ENCODE peak calls at places on chromosomes 5 and 9, in five cellular contexts. T is A549, J is stomach, S is upper lobe of left lung, F is SK-N-SH. B is an unnamed sample.

GRCh38 chr9:13013976-13014375 is 239.2 kb downstream of the LURAP1L start:
- DNase-seq in T (no peak), S (no peak), J (no peak), F (no peak), B (no peak)

GRCh38 chr5:55427157-55427556 is 107.6 kb downstream of the PLPP1 start:
- DNase-seq in T (no peak), J (peak), F (peak), S (no peak), B (no peak)

GRCh38 chr5:138468966-138469539 is 3.8 kb downstream of the EGR1 start:
- DNase-seq in S (no peak), F (no peak), T (no peak), J (peak), B (no peak)

GRCh38 chr5:30605693-30606268 is 587.7 kb upstream of the CDH6 start:
- DNase-seq in J (no peak), F (no peak), T (no peak), S (no peak), B (no peak)

GRCh38 chr5:180910735-180911134 is 11.8 kb downstream of the BTNL8 start:
- DNase-seq in J (no peak), T (no peak), S (no peak), F (no peak), B (no peak)

GRCh38 chr5:60415443-60415842 is 284.5 kb downstream of the DEPDC1B start:
- DNase-seq in J (no peak), S (no peak), F (no peak), T (no peak), B (no peak)

GRCh38 chr5:168853972-168854371 is 274.8 kb upstream of the PANK3 start:
- DNase-seq in F (no peak), S (no peak), J (no peak), T (no peak), B (no peak)

GRCh38 chr9:107807183-107807582 is 317.6 kb upstream of the KLF4 start:
- DNase-seq in J (no peak), T (peak), S (no peak), F (no peak), B (no peak)

GRCh38 chr5:12217039-12217438 is 312.8 kb upstream of the CTNND2 start:
- DNase-seq in J (no peak), F (no peak), S (no peak), T (no peak), B (no peak)

GRCh38 chr5:134555889-134556311 is 30.4 kb downstream of the JADE2 start:
- DNase-seq in T (peak), S (peak), F (peak), J (peak), B (peak)

GRCh38 chr5:4924581-4924980 is 215.5 kb upstream of the ADAMTS16 start:
- DNase-seq in S (no peak), T (no peak), J (no peak), F (no peak), B (no peak)

GRCh38 chr5:110063640-110064592 is 374.2 kb downstream of the MAN2A1 start:
- DNase-seq in J (no peak), T (no peak), S (no peak), F (no peak), B (no peak)

GRCh38 chr5:95930541-95930940 is 31.1 kb downstream of the ELL2 start:
- DNase-seq in S (no peak), T (no peak), F (no peak), J (no peak), B (no peak)

GRCh38 chr5:3854069-3854741 is 258.6 kb downstream of the IRX1 start:
- DNase-seq in T (no peak), F (peak), S (no peak), J (no peak), B (no peak)

GRCh38 chr5:131976414-131977211 is 31.1 kb upstream of the MEIKIN start:
- DNase-seq in J (peak), S (no peak), F (no peak), T (no peak), B (no peak)

GRCh38 chr9:134855231-134855899 is 25.2 kb upstream of the FCN2 start:
- DNase-seq in T (no peak), F (no peak), S (peak), J (no peak), B (no peak)

GRCh38 chr5:72355706-72356299 is 35.6 kb downstream of the PTCD2 start:
- DNase-seq in T (peak), J (no peak), S (no peak), F (peak), B (peak)

GRCh38 chr5:175692996-175693700 is 35.3 kb downstream of the HRH2 start:
- DNase-seq in J (no peak), T (no peak), S (peak), F (no peak), B (no peak)

GRCh38 chr9:132824151-132824550 is 53.9 kb downstream of the AK8 start:
- DNase-seq in S (no peak), F (no peak), J (no peak), T (no peak), B (no peak)

GRCh38 chr5:136453986-136454758 is 88.8 kb upstream of the TRPC7 start:
- DNase-seq in J (no peak), F (no peak), T (no peak), S (no peak), B (no peak)

GRCh38 chr9:133774799-133775198 is 36.6 kb upstream of the SARDH start:
- DNase-seq in T (no peak), F (no peak), J (no peak), S (no peak), B (no peak)

GRCh38 chr5:3391210-3391609 is 204.4 kb upstream of the IRX1 start:
- DNase-seq in S (no peak), F (no peak), J (no peak), T (no peak), B (no peak)

GRCh38 chr5:91136271-91136670 is 246.8 kb downstream of the ARRDC3 start:
- DNase-seq in J (no peak), F (no peak), S (no peak), T (peak), B (no peak)

GRCh38 chr9:123453904-123454321 is 97.9 kb downstream of the CRB2 start:
- DNase-seq in T (no peak), S (no peak), J (peak), F (no peak), B (no peak)

GRCh38 chr5:176653401-176653800 is 6.1 kb downstream of the TSPAN17 start:
- DNase-seq in T (no peak), S (no peak), F (no peak), J (peak), B (no peak)

GRCh38 chr9:89888233-89888632 is 283.4 kb downstream of the GADD45G start:
- DNase-seq in J (no peak), F (no peak), T (no peak), S (no peak), B (no peak)

GRCh38 chr9:68878450-68878849 is 135.5 kb downstream of the PRKACG start:
- DNase-seq in T (no peak), J (no peak), S (no peak), F (no peak), B (no peak)

GRCh38 chr5:125337222-125337768 is 590.9 kb upstream of the ZNF608 start:
- DNase-seq in F (no peak), S (no peak), J (no peak), T (no peak), B (no peak)

GRCh38 chr5:111942661-111943401 is 185.8 kb upstream of the NREP start:
- DNase-seq in J (no peak), F (no peak), S (no peak), T (no peak), B (no peak)

GRCh38 chr5:73902327-73903051 is 276.5 kb downstream of the ARHGEF28 start:
- DNase-seq in F (peak), S (no peak), J (no peak), T (peak), B (peak)

GRCh38 chr9:35749515-35750255 is 598 bp downstream of the RGP1 start:
- DNase-seq in J (peak), S (peak), T (peak), F (no peak), B (peak)

GRCh38 chr5:133299021-133299420 is 247.2 kb downstream of the HSPA4 start:
- DNase-seq in J (no peak), F (no peak), T (no peak), S (no peak), B (peak)

GRCh38 chr9:4922730-4923129 is 62.3 kb upstream of the JAK2 start:
- DNase-seq in S (no peak), F (no peak), T (no peak), J (no peak), B (no peak)

GRCh38 chr5:111984044-111984443 is 227.1 kb upstream of the NREP start:
- DNase-seq in F (peak), T (peak), J (no peak), S (no peak), B (no peak)

GRCh38 chr9:92714787-92715487 is 45.0 kb upstream of the IPPK start:
- DNase-seq in S (no peak), J (no peak), T (no peak), F (no peak), B (peak)

GRCh38 chr9:134469041-134469875 is 143.0 kb downstream of the RXRA start:
- DNase-seq in T (no peak), F (no peak), S (peak), J (no peak), B (no peak)

GRCh38 chr5:107395632-107396350 is 274.9 kb downstream of the EFNA5 start:
- DNase-seq in F (no peak), S (no peak), T (no peak), J (no peak), B (no peak)

GRCh38 chr5:77064040-77064439 is 23.0 kb downstream of the ZBED3 start:
- DNase-seq in T (no peak), J (no peak), S (no peak), F (no peak), B (no peak)
- TF ChIP-seq CTCF in T (no peak), J (no peak), S (no peak), F (no peak), B (peak)

GRCh38 chr5:59257488-59258400 is 635.8 kb downstream of the PDE4D start:
- DNase-seq in S (no peak), F (no peak), T (no peak), J (no peak), B (no peak)

GRCh38 chr5:59259238-59259637 is 634.3 kb downstream of the PDE4D start:
- DNase-seq in S (no peak), J (no peak), F (no peak), T (no peak), B (no peak)

GRCh38 chr5:59261969-59262368 is 631.6 kb downstream of the PDE4D start:
- DNase-seq in J (no peak), T (no peak), S (no peak), F (no peak), B (no peak)

GRCh38 chr5:59264013-59264412 is 629.5 kb downstream of the PDE4D start:
- DNase-seq in J (no peak), T (no peak), F (no peak), S (no peak), B (no peak)

DNA sequence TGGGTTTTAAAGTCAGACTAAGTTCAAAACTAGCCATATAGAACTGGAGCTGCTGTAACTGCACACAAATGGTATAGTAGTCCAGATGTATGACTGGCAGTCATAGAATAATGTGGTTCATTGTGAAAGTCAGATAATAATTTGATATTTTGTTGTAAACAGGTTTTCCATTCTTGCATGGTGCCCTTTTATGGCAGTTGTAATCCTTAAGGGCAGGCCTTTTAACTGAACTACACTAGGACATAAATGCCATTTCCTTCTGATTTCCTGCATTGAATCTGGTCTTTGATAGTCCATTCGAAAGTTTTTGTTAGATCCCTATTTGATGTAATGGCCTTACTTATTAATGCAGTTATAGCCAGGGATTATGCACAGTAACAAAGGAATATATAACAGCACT is 632.6 kb downstream of the PDE4D start:
- DNase-seq in S (no peak), T (no peak), J (no peak), F (no peak), B (no peak)
- H3K27ac ChIP-seq in S (no peak), T (peak), J (no peak), F (no peak), B (no peak)

GRCh38 chr9:131290039-131290766 is 680 bp downstream of the PLPP7 start:
- DNase-seq in S (no peak), F (peak), T (no peak), J (no peak), B (no peak)
- H3K4me3 ChIP-seq in S (no peak), F (peak), T (no peak), J (peak), B (peak)

GRCh38 chr5:43231977-43232376 is 40.0 kb downstream of the NIM1K start:
- DNase-seq in S (peak), J (peak), F (peak), T (peak), B (no peak)
- TF ChIP-seq CTCF in S (no peak), J (no peak), F (peak), T (peak), B (peak)

GRCh38 chr9:136345281-136346156 is 18.0 kb downstream of the DNLZ start:
- DNase-seq in F (peak), T (peak), S (peak), J (peak), B (peak)
- H3K27ac ChIP-seq in F (peak), T (no peak), S (peak), J (peak), B (peak)

DNA sequence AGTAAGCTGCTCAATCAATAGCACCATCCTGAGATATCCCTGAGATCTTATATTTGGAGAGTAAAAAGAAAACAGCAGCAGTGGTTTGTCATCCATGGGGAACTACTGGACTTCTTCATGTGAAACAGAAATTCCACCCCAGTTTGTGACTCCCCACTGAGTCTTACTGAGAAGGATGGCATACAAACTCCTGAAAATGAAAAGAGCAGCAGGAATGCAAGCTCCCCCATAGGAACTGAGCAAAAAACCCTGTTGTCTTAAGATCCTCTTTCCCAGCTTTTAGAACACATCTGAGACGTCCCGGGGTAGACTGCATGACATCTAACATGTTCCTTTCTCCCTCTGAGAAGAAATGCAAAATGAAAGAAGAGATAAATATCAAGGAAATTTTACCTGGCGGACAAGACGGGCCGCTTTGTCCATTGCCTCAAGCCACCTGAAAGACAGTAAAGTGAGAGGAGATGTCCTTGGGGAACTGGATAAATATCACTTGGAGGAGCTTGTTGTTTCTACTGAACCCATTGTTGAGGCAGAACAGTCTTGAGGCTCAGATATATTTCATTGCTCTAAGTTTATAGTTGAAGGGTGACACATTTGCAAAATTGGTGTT is 117.1 kb downstream of the NUDT12 start:
- DNase-seq in S (no peak), F (no peak), T (no peak), J (no peak), B (no peak)
- H3K4me3 ChIP-seq in S (no peak), F (no peak), T (no peak), J (no peak), B (no peak)

DNA sequence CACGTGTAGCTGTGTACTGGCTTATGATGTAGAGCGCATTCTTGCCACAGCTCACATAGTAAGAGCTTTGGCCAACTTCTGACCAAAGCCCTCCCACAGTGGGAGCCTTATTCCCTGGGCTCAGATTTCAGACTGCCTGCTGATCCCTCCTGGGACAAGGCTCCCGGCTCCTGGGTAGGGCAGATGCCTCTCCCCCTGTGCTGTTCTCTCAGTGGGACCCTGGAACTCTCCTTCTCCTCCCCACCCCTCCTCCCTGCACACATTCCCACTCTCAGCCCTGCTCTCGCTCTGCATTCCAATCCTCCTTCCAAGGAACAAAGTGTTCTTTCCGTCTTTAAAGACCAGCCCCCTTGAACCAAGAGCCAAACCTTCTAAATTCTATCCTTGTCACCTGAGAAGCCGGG is 17.5 kb downstream of the LCP2 start:
- DNase-seq in J (no peak), S (no peak), T (no peak), F (no peak), B (no peak)
- TF ChIP-seq CTCF in J (no peak), S (no peak), T (no peak), F (no peak), B (no peak)

DNA sequence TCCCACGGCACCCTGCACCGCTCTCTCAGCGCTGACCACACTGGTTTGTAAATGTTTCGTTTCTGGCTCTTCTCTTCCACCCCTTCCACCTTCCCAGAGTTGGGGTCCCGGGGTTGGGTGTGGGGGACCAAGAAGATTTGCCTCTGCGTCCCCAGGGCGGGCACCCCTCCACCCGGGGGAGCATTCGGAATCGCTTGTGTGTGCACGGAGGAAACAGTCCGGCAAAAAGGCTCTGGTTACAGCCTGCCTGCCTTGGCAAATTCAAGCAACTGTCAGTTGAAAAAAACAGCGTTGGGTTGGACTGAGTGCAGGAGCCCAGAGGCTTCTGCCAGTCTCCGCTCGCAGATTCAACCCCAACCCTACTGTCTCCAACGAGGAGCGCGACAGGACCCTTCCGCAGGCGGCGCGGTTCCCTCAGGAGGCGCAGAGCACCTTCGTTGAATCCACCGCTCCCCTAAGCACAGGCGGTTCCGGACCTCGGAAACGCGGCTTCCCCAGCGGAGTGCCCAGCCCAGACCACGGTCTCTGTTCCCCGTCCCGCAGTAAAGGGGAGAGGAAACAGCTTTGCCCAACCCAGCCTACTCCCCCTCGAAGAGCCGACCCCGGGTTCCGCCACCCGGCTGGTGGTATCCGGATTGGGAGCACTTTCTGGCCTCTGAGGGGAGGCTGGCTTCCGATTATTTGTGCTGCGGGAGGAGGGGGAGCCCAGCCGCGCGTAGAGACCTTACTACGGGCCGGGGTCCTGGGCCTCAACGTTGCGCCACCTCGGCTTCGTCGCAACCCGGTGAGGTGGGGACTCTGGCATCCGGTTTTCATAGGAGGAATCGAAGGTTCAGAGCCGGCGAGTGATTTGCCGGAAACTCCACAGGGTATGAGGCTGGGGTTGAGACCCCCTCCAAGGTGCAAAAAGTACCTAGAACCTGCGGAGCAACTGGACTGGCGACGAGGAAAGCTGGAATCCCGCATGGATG is 9.6 kb downstream of the LHX6 start:
- DNase-seq in J (no peak), S (no peak), T (no peak), F (peak), B (no peak)
- H3K27ac ChIP-seq in J (no peak), S (no peak), T (no peak), F (no peak), B (no peak)